ENCODE peak calls at places on chromosomes 13 and 19, in six cellular contexts. J is SK-N-SH, N is HepG2, P is GM12878, H is Panc1, B is K562. C is an unnamed sample.

GRCh38 chr19:38362076-38362945 is 12.1 kb upstream of the PSMD8 start:
- DNase-seq in B (peak), P (no peak), N (peak), J (peak), H (peak), C (peak)

GRCh38 chr13:29888306-29888705 is 37.9 kb upstream of the UBL3 start:
- DNase-seq in B (no peak), N (no peak), P (no peak), J (no peak), H (no peak), C (no peak)

GRCh38 chr13:43446126-43446525 is 340.6 kb downstream of the ENOX1 start:
- DNase-seq in J (no peak), B (no peak), H (no peak), P (no peak), N (no peak), C (no peak)

GRCh38 chr19:2327773-2328400 is 499 bp downstream of the LSM7 start:
- DNase-seq in P (peak), J (peak), H (no peak), B (no peak), N (peak), C (peak)

GRCh38 chr13:60788156-60788829 is 391.3 kb downstream of the TDRD3 start:
- DNase-seq in N (no peak), P (no peak), H (no peak), J (no peak), B (no peak), C (no peak)

GRCh38 chr19:37931941-37932655 is 25.1 kb downstream of the SIPA1L3 start:
- DNase-seq in P (no peak), N (peak), B (no peak), J (no peak), H (peak), C (peak)

GRCh38 chr19:13835791-13836723 is 40.8 kb downstream of the ZSWIM4 start:
- DNase-seq in B (no peak), H (no peak), P (no peak), N (no peak), J (no peak), C (no peak)

GRCh38 chr13:96273196-96273595 is 183.3 kb downstream of the HS6ST3 start:
- DNase-seq in H (no peak), J (no peak), N (no peak), B (no peak), P (no peak), C (no peak)

GRCh38 chr13:99892189-99892588 is 79.4 kb downstream of the ZIC5 start:
- DNase-seq in P (no peak), H (no peak), J (no peak), B (no peak), N (no peak), C (no peak)

GRCh38 chr13:69704311-69704710 is 403.3 kb upstream of the ATXN8OS start:
- DNase-seq in P (no peak), J (no peak), B (no peak), N (no peak), H (no peak), C (no peak)

GRCh38 chr19:7115721-7116120 is 46.2 kb downstream of the ZNF557 start:
- DNase-seq in H (no peak), P (no peak), N (no peak), J (no peak), B (no peak), C (no peak)
- TF ChIP-seq SIN3A in H (no peak), P (no peak), N (no peak), J (no peak), B (no peak), C (no peak)

GRCh38 chr19:5627395-5627904 is 4.6 kb downstream of the SAFB start:
- DNase-seq in B (peak), J (no peak), H (no peak), P (peak), N (no peak), C (no peak)
- TF ChIP-seq SIN3A in B (no peak), J (no peak), H (no peak), P (no peak), N (no peak), C (no peak)

GRCh38 chr13:77383097-77383496 is 56.2 kb upstream of the MYCBP2 start:
- DNase-seq in J (no peak), B (no peak), N (no peak), H (no peak), P (no peak), C (no peak)
- TF ChIP-seq SIN3A in J (no peak), B (no peak), N (no peak), H (no peak), P (no peak), C (no peak)

DNA sequence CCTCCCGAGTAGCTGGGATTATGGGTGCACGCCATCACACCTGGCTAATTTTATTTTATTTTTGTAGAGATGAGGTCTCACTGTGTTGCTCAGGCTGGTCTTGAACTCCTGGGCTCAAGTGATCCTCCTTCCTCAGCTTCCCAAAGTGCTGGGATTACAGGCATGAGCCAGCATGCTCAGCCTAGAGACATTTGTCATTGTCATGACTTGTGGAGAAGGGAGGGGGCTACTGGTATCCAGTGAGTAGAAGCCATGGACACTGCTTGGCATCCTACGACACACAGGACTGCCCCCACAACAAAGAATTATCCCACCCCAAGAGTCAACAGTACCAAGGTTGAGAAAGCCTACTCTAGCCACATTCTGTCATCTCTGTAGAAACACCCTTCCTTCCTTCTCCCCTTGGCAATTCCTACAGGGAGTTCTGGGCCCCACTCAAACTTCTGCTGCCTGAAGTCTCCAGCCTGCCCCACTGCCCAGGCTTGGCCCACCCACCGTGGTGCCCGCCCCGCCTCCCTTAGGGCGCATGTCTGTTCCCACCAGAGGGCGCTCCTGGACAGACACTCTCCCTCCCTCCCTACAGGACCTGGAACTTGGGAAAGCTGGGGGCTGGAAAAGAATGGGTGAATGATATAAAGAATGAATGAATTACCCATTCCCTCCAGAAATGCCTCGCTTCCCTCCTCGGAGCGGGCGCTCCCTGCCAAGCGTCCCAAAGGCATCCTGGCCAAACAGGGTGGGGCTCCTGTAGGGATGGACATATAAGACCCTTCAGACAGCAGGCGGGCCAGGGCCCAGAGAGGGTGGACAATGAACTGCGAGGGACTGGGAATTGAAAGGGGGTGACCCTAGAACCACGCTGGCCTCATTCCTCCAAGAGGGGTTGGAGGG is 5.5 kb upstream of the EMP3 start:
- DNase-seq in P (no peak), H (no peak), J (peak), N (peak), B (peak), C (peak)
- TF ChIP-seq SIN3A in P (no peak), H (no peak), J (no peak), N (no peak), B (no peak), C (no peak)

GRCh38 chr19:45687599-45687998 is 4.2 kb downstream of the SNRPD2 start:
- DNase-seq in H (no peak), B (no peak), P (no peak), N (no peak), J (no peak), C (no peak)
- TF ChIP-seq SIN3A in H (no peak), B (no peak), P (no peak), N (no peak), J (no peak), C (no peak)

DNA sequence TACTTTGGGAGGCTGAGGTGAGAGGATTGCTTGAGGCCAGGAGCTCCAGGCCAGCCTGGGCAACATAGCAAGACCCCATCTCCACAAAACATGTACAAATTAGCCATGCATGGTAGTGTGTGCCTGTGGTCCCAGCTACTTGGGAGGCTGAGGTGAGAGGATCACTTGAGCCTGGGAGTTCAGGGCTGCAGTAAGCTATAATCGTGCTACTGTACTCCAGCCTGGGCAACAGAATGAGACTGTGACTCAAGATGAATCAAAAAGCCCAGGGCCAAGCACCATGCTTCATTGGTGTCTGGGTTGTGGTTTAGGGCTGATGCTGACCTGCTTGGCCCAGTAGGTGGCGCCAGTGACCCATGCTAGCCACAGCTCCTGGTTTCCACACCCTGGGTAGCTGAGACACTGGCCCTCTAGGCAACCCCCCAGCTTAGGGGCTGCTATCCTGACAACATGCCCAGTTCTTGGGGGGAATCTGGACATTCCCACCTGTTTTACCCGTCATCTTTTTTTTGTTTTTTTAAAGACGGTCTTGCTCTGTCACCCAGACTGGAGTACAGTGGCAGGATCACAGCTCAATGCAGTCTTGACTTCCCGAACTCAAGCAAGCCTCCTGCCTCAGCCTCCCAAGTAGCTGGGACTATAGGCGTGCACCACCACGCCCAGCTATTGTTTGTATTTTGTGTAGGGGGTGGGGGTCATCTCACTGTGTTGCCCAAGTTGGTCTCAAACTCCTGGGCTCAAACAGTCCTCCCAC is 5.5 kb downstream of the CCDC124 start:
- DNase-seq in H (peak), P (no peak), B (peak), N (peak), J (peak), C (peak)
- TF ChIP-seq SIN3A in H (no peak), P (no peak), B (no peak), N (no peak), J (no peak), C (no peak)

GRCh38 chr19:58181902-58182576 is 822 bp upstream of the ZNF274 start:
- DNase-seq in N (peak), B (peak), P (no peak), H (no peak), J (no peak), C (no peak)

GRCh38 chr19:58182989-58183821 is at the start of gene ZNF274:
- DNase-seq in H (peak), J (peak), B (peak), P (peak), N (peak), C (peak)

GRCh38 chr19:58183822-58184215 is 958 bp downstream of the ZNF274 start:
- DNase-seq in P (no peak), J (no peak), B (no peak), N (no peak), H (no peak), C (no peak)

GRCh38 chr19:58182577-58182988 is 278 bp upstream of the ZNF274 start:
- DNase-seq in N (no peak), H (no peak), B (peak), P (no peak), J (peak), C (no peak)
- TF ChIP-seq SIN3A in N (no peak), H (no peak), B (no peak), P (no peak), J (no peak), C (no peak)